ENCODE peak calls at places on chromosomes 6 and 20, in ten cellular contexts. R is fibroblast of the aortic adventitia, D is pancreas, Q is NCI-H1436, E is Kasumi-1, O is left ventricle myocardium inferior, P is T-helper 9 cell, Z is heart left ventricle, B is fibroblast of villous mesenchyme, V is A549. S is an unnamed sample.
A peak's percentile ranks its signal among the peaks of the same experiment; 100 is the strongest.

GRCh38 chr6:3711776-3712175 is 39.7 kb downstream of the PXDC1 start:
- DNase-seq in R (no peak), D (no peak), Q (no peak), E (no peak), O (no peak), P (no peak), Z (no peak), B (no peak), V (no peak), S (no peak)

GRCh38 chr6:12296604-12297003 is 6.4 kb downstream of the EDN1 start:
- DNase-seq in R (no peak), D (no peak), Q (no peak), E (no peak), O (no peak), P (no peak), Z (no peak), B (no peak), V (no peak), S (no peak)

GRCh38 chr6:83417880-83418663 is 12.8 kb downstream of the ME1 start:
- DNase-seq in R (peak; percentile 83), D (no peak), Q (peak; percentile 7), E (peak; percentile 70), O (no peak), P (no peak), Z (no peak), B (peak; percentile 71), V (peak; percentile 33), S (no peak)

GRCh38 chr6:26054659-26054936 is 32.6 kb upstream of the HFE start:
- DNase-seq in R (no peak), D (no peak), Q (no peak), E (peak; percentile 51), O (no peak), P (no peak), Z (no peak), B (no peak), V (no peak), S (no peak)

GRCh38 chr20:14717124-14718004 is 380.0 kb upstream of the FLRT3 start:
- DNase-seq in R (no peak), D (no peak), Q (no peak), E (no peak), O (no peak), P (no peak), Z (no peak), B (no peak), V (peak; percentile 18), S (no peak)

GRCh38 chr20:41443667-41444066 is 77.0 kb upstream of the EMILIN3 start:
- DNase-seq in R (no peak), D (no peak), Q (no peak), E (peak; percentile 74), O (no peak), P (no peak), Z (no peak), B (no peak), V (no peak), S (no peak)

GRCh38 chr6:33620584-33621395 is at the start of gene ITPR3:
- DNase-seq in R (peak; percentile 92), D (peak; percentile 68), Q (peak; percentile 71), E (no peak), O (peak; percentile 46), P (peak; percentile 69), Z (peak; percentile 57), B (peak; percentile 69), V (peak; percentile 72), S (peak; percentile 76)

GRCh38 chr6:157276731-157277130 is 46.6 kb downstream of the TMEM242 start:
- DNase-seq in R (no peak), D (no peak), Q (no peak), E (no peak), O (no peak), P (no peak), Z (no peak), B (no peak), V (no peak), S (no peak)

GRCh38 chr6:38436726-38437465 is 202.8 kb downstream of the BTBD9 start:
- DNase-seq in R (peak; percentile 30), D (no peak), Q (no peak), E (no peak), O (no peak), P (no peak), Z (no peak), B (peak; percentile 52), V (no peak), S (no peak)

GRCh38 chr20:22586645-22587310 is 2.4 kb upstream of the FOXA2 start:
- DNase-seq in R (peak; percentile 14), D (peak; percentile 65), Q (no peak), E (no peak), O (no peak), P (no peak), Z (no peak), B (no peak), V (peak; percentile 83), S (no peak)

GRCh38 chr6:99501762-99502161 is 13.5 kb downstream of the USP45 start:
- DNase-seq in R (no peak), D (no peak), Q (no peak), E (no peak), O (no peak), P (no peak), Z (no peak), B (peak; percentile 3), V (no peak), S (no peak)

GRCh38 chr6:168887621-168888020 is 366.0 kb downstream of the THBS2 start:
- DNase-seq in R (no peak), D (no peak), Q (no peak), E (no peak), O (no peak), P (no peak), Z (no peak), B (no peak), V (no peak), S (no peak)

GRCh38 chr6:117783280-117783679 is 108.0 kb downstream of the NUS1 start:
- DNase-seq in R (no peak), D (no peak), Q (no peak), E (no peak), O (no peak), P (no peak), Z (no peak), B (no peak), V (no peak), S (no peak)